ENCODE peak calls at places on chromosomes 3 and 15, in eight cellular contexts. Z, N, D, K, G, T, V and X are unnamed samples.

GRCh38 chr3:196163687-196164493 is 47.3 kb downstream of the ZDHHC19 start:
- DNase-seq in Z (no peak), N (peak), D (no peak), K (no peak), G (peak), T (no peak), V (no peak), X (peak)

GRCh38 chr3:28267984-28268849 is 26.8 kb downstream of the CMC1 start:
- DNase-seq in Z (no peak), N (no peak), D (no peak), K (no peak), G (no peak), T (peak), V (peak), X (peak)

GRCh38 chr3:32399030-32399620 is 7.5 kb downstream of the CMTM7 start:
- DNase-seq in Z (peak), N (peak), D (peak), K (no peak), G (peak), T (peak), V (peak), X (peak)

GRCh38 chr15:35746121-35746520 is 200.2 kb upstream of the DPH6 start:
- DNase-seq in Z (peak), N (peak), D (no peak), K (no peak), G (no peak), T (peak), V (peak), X (no peak)

GRCh38 chr3:160801386-160802118 is 45.5 kb downstream of the PPM1L start:
- DNase-seq in Z (peak), N (peak), D (no peak), K (peak), G (peak), T (peak), V (peak), X (peak)

GRCh38 chr15:89799011-89799924 is 15.4 kb downstream of the ANPEP start:
- DNase-seq in Z (no peak), N (no peak), D (no peak), K (no peak), G (no peak), T (no peak), V (no peak), X (no peak)

GRCh38 chr3:10338591-10339369 is 17.9 kb upstream of the SEC13 start:
- DNase-seq in Z (no peak), N (no peak), D (no peak), K (no peak), G (no peak), T (no peak), V (no peak), X (no peak)

GRCh38 chr3:8964436-8965370 is 1.4 kb upstream of the RAD18 start:
- DNase-seq in Z (peak), N (peak), D (peak), K (no peak), G (no peak), T (peak), V (peak), X (no peak)

GRCh38 chr3:126134219-126134975 is 46.0 kb downstream of the ALDH1L1 start:
- DNase-seq in Z (peak), N (peak), D (peak), K (peak), G (peak), T (peak), V (peak), X (peak)

GRCh38 chr3:133135303-133135702 is 97.1 kb downstream of the TMEM108 start:
- DNase-seq in Z (no peak), N (no peak), D (no peak), K (no peak), G (no peak), T (no peak), V (no peak), X (no peak)

GRCh38 chr15:95928822-95929221 is 401.7 kb upstream of the NR2F2 start:
- DNase-seq in Z (no peak), N (no peak), D (no peak), K (no peak), G (no peak), T (no peak), V (no peak), X (no peak)

GRCh38 chr3:20236603-20237002 is 50.6 kb upstream of the SGO1 start:
- DNase-seq in Z (no peak), N (no peak), D (no peak), K (no peak), G (no peak), T (no peak), V (no peak), X (no peak)

GRCh38 chr3:172203522-172204258 is 164.3 kb downstream of the FNDC3B start:
- DNase-seq in Z (no peak), N (peak), D (peak), K (no peak), G (no peak), T (peak), V (no peak), X (no peak)

GRCh38 chr3:99836681-99837080 is 19.0 kb downstream of the CMSS1 start:
- DNase-seq in Z (no peak), N (no peak), D (no peak), K (no peak), G (no peak), T (no peak), V (no peak), X (no peak)

GRCh38 chr3:16455001-16455400 is 58.5 kb downstream of the RFTN1 start:
- DNase-seq in Z (no peak), N (no peak), D (peak), K (no peak), G (no peak), T (no peak), V (no peak), X (no peak)

GRCh38 chr15:60076582-60077263 is 72.6 kb downstream of the FOXB1 start:
- DNase-seq in Z (no peak), N (no peak), D (no peak), K (no peak), G (no peak), T (no peak), V (no peak), X (no peak)

GRCh38 chr3:108500728-108501127 is 9.7 kb downstream of the MYH15 start:
- DNase-seq in Z (no peak), N (no peak), D (no peak), K (no peak), G (no peak), T (peak), V (peak), X (no peak)

GRCh38 chr3:146339262-146339808 is 88.4 kb upstream of the PLSCR4 start:
- DNase-seq in Z (peak), N (no peak), D (no peak), K (no peak), G (no peak), T (no peak), V (no peak), X (no peak)

GRCh38 chr3:181824961-181825360 is 113.2 kb downstream of the SOX2 start:
- DNase-seq in Z (no peak), N (no peak), D (peak), K (no peak), G (no peak), T (no peak), V (no peak), X (no peak)

GRCh38 chr3:169822091-169822490 is 9.4 kb upstream of the LRRC34 start:
- DNase-seq in Z (no peak), N (no peak), D (peak), K (no peak), G (no peak), T (no peak), V (no peak), X (no peak)

GRCh38 chr15:97470417-97470816 is 490.1 kb upstream of the ARRDC4 start:
- DNase-seq in Z (no peak), N (no peak), D (no peak), K (no peak), G (peak), T (no peak), V (no peak), X (peak)

GRCh38 chr3:184227481-184227935 is 1.9 kb upstream of the VWA5B2 start:
- DNase-seq in Z (peak), N (peak), D (peak), K (peak), G (peak), T (peak), V (peak), X (peak)

GRCh38 chr15:94324835-94325767 is 93.7 kb downstream of the MCTP2 start:
- DNase-seq in Z (no peak), N (no peak), D (no peak), K (peak), G (no peak), T (no peak), V (peak), X (no peak)

GRCh38 chr15:45618813-45619212 is 16.0 kb upstream of the SQOR start:
- DNase-seq in Z (no peak), N (no peak), D (no peak), K (no peak), G (no peak), T (no peak), V (no peak), X (no peak)